ENCODE peak calls at places on chromosomes 7 and 10, in seven cellular contexts. R is neuronal stem cell; N is LoVo; U is mucosa of gallbladder; G is tibial nerve; Q is activated CD8-positive, alpha-beta memory T cell treated with anti-CD3 and anti-CD28 coated beads for 1 hour; J is stomach. E is an unnamed sample.

GRCh38 chr7:137953043-137953691 is 48.7 kb downstream of the CREB3L2 start:
- DNase-seq in Q (no peak), J (no peak), R (no peak), G (no peak), N (no peak), U (no peak), E (peak)

GRCh38 chr10:11515596-11516418 is 95.6 kb downstream of the USP6NL start:
- DNase-seq in G (peak), N (peak), J (peak), U (peak), Q (peak), R (no peak), E (peak)

GRCh38 chr7:70881470-70881869 is 250.5 kb upstream of the GALNT17 start:
- DNase-seq in Q (no peak), U (no peak), G (no peak), R (no peak), N (no peak), J (no peak), E (no peak)

GRCh38 chr10:73908853-73909611 is 1.9 kb upstream of the PLAU start:
- DNase-seq in R (no peak), U (no peak), Q (no peak), N (no peak), J (no peak), G (peak), E (peak)

GRCh38 chr7:157540020-157540419 is 203.2 kb downstream of the DNAJB6 start:
- DNase-seq in N (no peak), R (no peak), Q (no peak), J (no peak), U (no peak), G (no peak), E (no peak)

GRCh38 chr10:33216661-33217427 is 117.6 kb downstream of the NRP1 start:
- DNase-seq in G (no peak), N (peak), R (no peak), U (no peak), Q (no peak), J (no peak), E (no peak)

GRCh38 chr10:86402283-86402931 is 35.8 kb upstream of the GRID1 start:
- DNase-seq in N (no peak), R (no peak), G (no peak), Q (no peak), U (no peak), J (no peak), E (peak)

GRCh38 chr7:3176112-3176836 is 124.8 kb upstream of the SDK1 start:
- DNase-seq in N (no peak), R (no peak), J (no peak), G (no peak), U (no peak), Q (no peak), E (no peak)

GRCh38 chr10:77333610-77334340 is 303.8 kb downstream of the KCNMA1 start:
- DNase-seq in J (no peak), R (no peak), U (peak), G (no peak), Q (no peak), N (no peak), E (no peak)

GRCh38 chr10:80405636-80406035 is 2.7 kb upstream of the PRXL2A start:
- DNase-seq in U (no peak), R (no peak), Q (no peak), N (no peak), G (no peak), J (no peak), E (no peak)

GRCh38 chr10:71597821-71598498 is 121.6 kb downstream of the C10orf105 start:
- DNase-seq in Q (no peak), U (peak), R (no peak), N (no peak), J (no peak), G (peak), E (peak)

GRCh38 chr10:4067552-4068254 is 282.7 kb upstream of the KLF6 start:
- DNase-seq in J (peak), N (peak), R (no peak), U (no peak), Q (no peak), G (no peak), E (no peak)

GRCh38 chr7:158399762-158400161 is 187.9 kb downstream of the PTPRN2 start:
- DNase-seq in J (no peak), G (no peak), U (no peak), Q (no peak), N (no peak), R (no peak), E (no peak)

GRCh38 chr10:20976891-20977684 is 80.0 kb upstream of the NEBL start:
- DNase-seq in U (no peak), G (no peak), Q (no peak), R (no peak), J (no peak), N (no peak), E (no peak)

GRCh38 chr10:110918269-110918632 is 729 bp downstream of the BBIP1 start:
- DNase-seq in J (peak), N (peak), U (peak), Q (peak), R (no peak), G (peak), E (peak)